ENCODE peak calls at places on chromosome 22, in four cellular contexts. One of them, this sample, is unnamed.

GRCh38 chr22:23774114-23774921 is 1.7 kb downstream of the MMP11 start:
- DNase-seq in Caco-2: no peak
- DNase-seq in CD4-positive, alpha-beta memory T cell: no peak
- DNase-seq in kidney: no peak
- DNase-seq in this sample: no peak

GRCh38 chr22:32473388-32473952 is 1.1 kb upstream of the FBXO7 start:
- DNase-seq in Caco-2: no peak
- DNase-seq in CD4-positive, alpha-beta memory T cell: peak
- DNase-seq in kidney: no peak
- DNase-seq in this sample: peak

GRCh38 chr22:37462983-37463382 is 23.2 kb downstream of the MFNG start:
- DNase-seq in Caco-2: no peak
- DNase-seq in CD4-positive, alpha-beta memory T cell: no peak
- DNase-seq in kidney: no peak
- DNase-seq in this sample: peak

GRCh38 chr22:37176464-37177061 is 11.5 kb downstream of the C1QTNF6 start:
- DNase-seq in Caco-2: peak
- DNase-seq in CD4-positive, alpha-beta memory T cell: no peak
- DNase-seq in kidney: peak
- DNase-seq in this sample: peak

GRCh38 chr22:47810505-47811500 is 1048.4 kb downstream of the TBC1D22A start:
- DNase-seq in Caco-2: no peak
- DNase-seq in CD4-positive, alpha-beta memory T cell: no peak
- DNase-seq in kidney: no peak
- DNase-seq in this sample: no peak

GRCh38 chr22:38153821-38154562 is 27.6 kb downstream of the PLA2G6 start:
- DNase-seq in Caco-2: no peak
- DNase-seq in CD4-positive, alpha-beta memory T cell: no peak
- DNase-seq in kidney: peak
- DNase-seq in this sample: peak

GRCh38 chr22:32538516-32538915 is 63.9 kb downstream of the FBXO7 start:
- DNase-seq in Caco-2: no peak
- DNase-seq in CD4-positive, alpha-beta memory T cell: no peak
- DNase-seq in kidney: no peak
- DNase-seq in this sample: no peak

GRCh38 chr22:20305894-20306645 is 13.8 kb downstream of the DGCR6L start:
- DNase-seq in Caco-2: no peak
- DNase-seq in CD4-positive, alpha-beta memory T cell: no peak
- DNase-seq in kidney: peak
- DNase-seq in this sample: no peak

GRCh38 chr22:17264321-17265052 is 45.3 kb upstream of the ADA2 start:
- DNase-seq in Caco-2: no peak
- DNase-seq in CD4-positive, alpha-beta memory T cell: no peak
- DNase-seq in kidney: no peak
- DNase-seq in this sample: no peak

GRCh38 chr22:24593810-24594568 is 1.1 kb upstream of the LRRC75B start:
- DNase-seq in Caco-2: no peak
- DNase-seq in CD4-positive, alpha-beta memory T cell: no peak
- DNase-seq in kidney: peak
- DNase-seq in this sample: peak

GRCh38 chr22:36339171-36340065 is 48.3 kb downstream of the MYH9 start:
- DNase-seq in Caco-2: no peak
- DNase-seq in CD4-positive, alpha-beta memory T cell: no peak
- DNase-seq in kidney: no peak
- DNase-seq in this sample: no peak

GRCh38 chr22:30188911-30189310 is 57.6 kb downstream of the LIF start:
- DNase-seq in Caco-2: no peak
- DNase-seq in CD4-positive, alpha-beta memory T cell: no peak
- DNase-seq in kidney: no peak
- DNase-seq in this sample: no peak

GRCh38 chr22:39814899-39815298 is 78.7 kb downstream of the ENTHD1 start:
- DNase-seq in Caco-2: no peak
- DNase-seq in CD4-positive, alpha-beta memory T cell: no peak
- DNase-seq in kidney: no peak
- DNase-seq in this sample: no peak

GRCh38 chr22:22396741-22397291 is 111.7 kb downstream of the ZNF280B start:
- DNase-seq in Caco-2: no peak
- DNase-seq in CD4-positive, alpha-beta memory T cell: no peak
- DNase-seq in kidney: no peak
- DNase-seq in this sample: no peak

GRCh38 chr22:32926600-32926999 is 125.1 kb downstream of the TIMP3 start:
- DNase-seq in Caco-2: peak
- DNase-seq in CD4-positive, alpha-beta memory T cell: no peak
- DNase-seq in kidney: no peak
- DNase-seq in this sample: peak

GRCh38 chr22:24706050-24706449 is 68.5 kb downstream of the PIWIL3 start:
- DNase-seq in Caco-2: no peak
- DNase-seq in CD4-positive, alpha-beta memory T cell: no peak
- DNase-seq in kidney: no peak
- DNase-seq in this sample: no peak

GRCh38 chr22:39518996-39519680 is 1.2 kb upstream of the ATF4 start:
- DNase-seq in Caco-2: no peak
- DNase-seq in CD4-positive, alpha-beta memory T cell: no peak
- DNase-seq in kidney: peak
- DNase-seq in this sample: peak

GRCh38 chr22:19691721-19692341 is 22.5 kb upstream of the SEPTIN5 start:
- DNase-seq in Caco-2: no peak
- DNase-seq in CD4-positive, alpha-beta memory T cell: no peak
- DNase-seq in kidney: no peak
- DNase-seq in this sample: no peak

GRCh38 chr22:31646186-31647019 is 15.6 kb downstream of the PISD start:
- DNase-seq in Caco-2: peak
- DNase-seq in CD4-positive, alpha-beta memory T cell: no peak
- DNase-seq in kidney: peak
- DNase-seq in this sample: peak

GRCh38 chr22:30483169-30483568 is 11.4 kb upstream of the SEC14L3 start:
- DNase-seq in Caco-2: no peak
- DNase-seq in CD4-positive, alpha-beta memory T cell: no peak
- DNase-seq in kidney: no peak
- DNase-seq in this sample: no peak

GRCh38 chr22:42683599-42684283 is 34.5 kb upstream of the CYB5R3 start:
- DNase-seq in Caco-2: no peak
- DNase-seq in CD4-positive, alpha-beta memory T cell: no peak
- DNase-seq in kidney: peak
- DNase-seq in this sample: no peak

GRCh38 chr22:29096736-29097669 is 24.2 kb downstream of the KREMEN1 start:
- DNase-seq in Caco-2: peak
- DNase-seq in CD4-positive, alpha-beta memory T cell: no peak
- DNase-seq in kidney: no peak
- DNase-seq in this sample: peak

GRCh38 chr22:38657248-38657909 is 941 bp downstream of the CBY1 start:
- DNase-seq in Caco-2: no peak
- DNase-seq in CD4-positive, alpha-beta memory T cell: peak
- DNase-seq in kidney: no peak
- DNase-seq in this sample: peak

GRCh38 chr22:20573176-20573829 is 65.9 kb downstream of the MED15 start:
- DNase-seq in Caco-2: no peak
- DNase-seq in CD4-positive, alpha-beta memory T cell: no peak
- DNase-seq in kidney: no peak
- DNase-seq in this sample: no peak

GRCh38 chr22:35337932-35338331 is 38.2 kb downstream of the TOM1 start:
- DNase-seq in Caco-2: no peak
- DNase-seq in CD4-positive, alpha-beta memory T cell: no peak
- DNase-seq in kidney: peak
- DNase-seq in this sample: no peak

GRCh38 chr22:24503851-24504170 is 8.7 kb downstream of the UPB1 start:
- DNase-seq in Caco-2: peak
- DNase-seq in CD4-positive, alpha-beta memory T cell: no peak
- DNase-seq in kidney: peak
- DNase-seq in this sample: no peak

GRCh38 chr22:38051261-38051660 is 5.9 kb upstream of the PICK1 start:
- DNase-seq in Caco-2: no peak
- DNase-seq in CD4-positive, alpha-beta memory T cell: no peak
- DNase-seq in kidney: no peak
- DNase-seq in this sample: no peak

GRCh38 chr22:30385913-30386312 is 1.3 kb downstream of the RNF215 start:
- DNase-seq in Caco-2: no peak
- DNase-seq in CD4-positive, alpha-beta memory T cell: no peak
- DNase-seq in kidney: peak
- DNase-seq in this sample: no peak

GRCh38 chr22:19806213-19807160 is 45.9 kb downstream of the TBX1 start:
- DNase-seq in Caco-2: peak
- DNase-seq in CD4-positive, alpha-beta memory T cell: no peak
- DNase-seq in kidney: peak
- DNase-seq in this sample: peak

GRCh38 chr22:17920145-17920605 is 104.2 kb downstream of the MICAL3 start:
- DNase-seq in Caco-2: peak
- DNase-seq in CD4-positive, alpha-beta memory T cell: no peak
- DNase-seq in kidney: peak
- DNase-seq in this sample: peak

GRCh38 chr22:43418079-43418825 is 6.4 kb downstream of the MPPED1 start:
- DNase-seq in Caco-2: no peak
- DNase-seq in CD4-positive, alpha-beta memory T cell: no peak
- DNase-seq in kidney: no peak
- DNase-seq in this sample: no peak

GRCh38 chr22:41642711-41643110 is 21.6 kb downstream of the XRCC6 start:
- DNase-seq in Caco-2: no peak
- DNase-seq in CD4-positive, alpha-beta memory T cell: no peak
- DNase-seq in kidney: no peak
- DNase-seq in this sample: no peak

GRCh38 chr22:20951151-20951931 is 15.7 kb upstream of the AIFM3 start:
- DNase-seq in Caco-2: no peak
- DNase-seq in CD4-positive, alpha-beta memory T cell: no peak
- DNase-seq in kidney: no peak
- DNase-seq in this sample: peak

GRCh38 chr22:23565288-23565941 is 14.7 kb downstream of the IGLL1 start:
- DNase-seq in Caco-2: no peak
- DNase-seq in CD4-positive, alpha-beta memory T cell: no peak
- DNase-seq in kidney: peak
- DNase-seq in this sample: no peak

GRCh38 chr22:24950272-24950902 is 2.1 kb upstream of the KIAA1671 start:
- DNase-seq in Caco-2: peak
- DNase-seq in CD4-positive, alpha-beta memory T cell: no peak
- DNase-seq in kidney: no peak
- DNase-seq in this sample: no peak

GRCh38 chr22:44894782-44895181 is 115.0 kb downstream of the PHF21B start:
- DNase-seq in Caco-2: peak
- DNase-seq in CD4-positive, alpha-beta memory T cell: no peak
- DNase-seq in kidney: peak
- DNase-seq in this sample: no peak
- H3K4me3 ChIP-seq in Caco-2: no peak
- H3K4me3 ChIP-seq in CD4-positive, alpha-beta memory T cell: no peak
- H3K4me3 ChIP-seq in kidney: no peak
- H3K4me3 ChIP-seq in this sample: no peak

GRCh38 chr22:46533434-46533833 is 4.0 kb downstream of the CELSR1 start:
- DNase-seq in Caco-2: no peak
- DNase-seq in CD4-positive, alpha-beta memory T cell: no peak
- DNase-seq in kidney: peak
- DNase-seq in this sample: no peak
- H3K4me3 ChIP-seq in Caco-2: no peak
- H3K4me3 ChIP-seq in CD4-positive, alpha-beta memory T cell: no peak
- H3K4me3 ChIP-seq in kidney: no peak
- H3K4me3 ChIP-seq in this sample: no peak

DNA sequence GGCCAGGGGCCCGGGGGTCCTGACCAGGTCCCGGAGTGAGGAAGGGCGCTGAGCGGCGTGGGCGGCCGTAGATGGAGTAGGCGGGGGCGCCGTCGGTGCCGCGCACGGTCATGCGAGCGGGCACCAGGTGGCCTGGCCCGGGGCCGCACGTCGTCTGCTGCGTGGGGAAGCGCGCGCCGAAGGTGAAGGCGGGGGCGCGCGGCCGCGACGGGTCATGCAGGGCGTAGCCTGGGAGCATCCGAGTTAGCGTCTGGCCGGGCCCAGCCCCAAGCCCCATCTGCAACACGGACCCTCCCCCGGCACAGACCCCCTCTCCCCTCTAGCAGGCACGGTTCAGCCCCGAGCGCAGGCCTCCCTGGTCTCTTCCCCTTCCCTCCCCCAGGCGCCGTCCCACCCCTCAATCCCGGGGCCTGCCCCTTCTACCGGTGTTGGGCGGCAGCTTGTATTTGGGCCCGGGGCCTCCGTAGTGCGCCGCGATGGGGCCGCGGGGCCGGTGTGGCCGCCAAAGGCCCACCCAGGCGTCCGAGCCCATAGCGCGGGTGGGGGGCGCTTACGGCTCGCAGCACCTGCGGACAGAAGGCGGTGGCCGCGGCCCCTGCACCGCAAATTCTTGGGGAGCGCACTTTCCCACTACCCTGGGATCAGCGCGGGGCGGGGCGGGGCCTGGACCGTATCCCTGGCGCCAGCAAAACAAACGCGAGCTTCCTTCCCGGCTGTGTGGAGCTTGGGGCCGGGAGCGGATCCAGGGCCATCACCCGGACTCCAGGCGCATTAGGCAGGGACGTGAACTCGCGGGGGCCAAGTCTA is 1.9 kb upstream of the TYMP start:
- DNase-seq in Caco-2: peak
- DNase-seq in CD4-positive, alpha-beta memory T cell: peak
- DNase-seq in kidney: peak
- DNase-seq in this sample: peak
- H3K4me3 ChIP-seq in Caco-2: peak
- H3K4me3 ChIP-seq in CD4-positive, alpha-beta memory T cell: peak
- H3K4me3 ChIP-seq in kidney: peak
- H3K4me3 ChIP-seq in this sample: peak

GRCh38 chr22:27757928-27758525 is 43.5 kb downstream of the MN1 start:
- DNase-seq in Caco-2: no peak
- DNase-seq in CD4-positive, alpha-beta memory T cell: no peak
- DNase-seq in kidney: peak
- DNase-seq in this sample: no peak

GRCh38 chr22:27761036-27761435 is 40.5 kb downstream of the MN1 start:
- DNase-seq in Caco-2: no peak
- DNase-seq in CD4-positive, alpha-beta memory T cell: no peak
- DNase-seq in kidney: no peak
- DNase-seq in this sample: no peak

GRCh38 chr22:27764722-27765236 is 36.8 kb downstream of the MN1 start:
- DNase-seq in Caco-2: no peak
- DNase-seq in CD4-positive, alpha-beta memory T cell: no peak
- DNase-seq in kidney: no peak
- DNase-seq in this sample: no peak

GRCh38 chr22:27760474-27760873 is 41.1 kb downstream of the MN1 start:
- DNase-seq in Caco-2: no peak
- DNase-seq in CD4-positive, alpha-beta memory T cell: no peak
- DNase-seq in kidney: no peak
- DNase-seq in this sample: no peak

GRCh38 chr22:27761652-27762051 is 39.9 kb downstream of the MN1 start:
- DNase-seq in Caco-2: no peak
- DNase-seq in CD4-positive, alpha-beta memory T cell: no peak
- DNase-seq in kidney: peak
- DNase-seq in this sample: no peak
- H3K4me3 ChIP-seq in Caco-2: no peak
- H3K4me3 ChIP-seq in CD4-positive, alpha-beta memory T cell: no peak
- H3K4me3 ChIP-seq in kidney: no peak
- H3K4me3 ChIP-seq in this sample: no peak

DNA sequence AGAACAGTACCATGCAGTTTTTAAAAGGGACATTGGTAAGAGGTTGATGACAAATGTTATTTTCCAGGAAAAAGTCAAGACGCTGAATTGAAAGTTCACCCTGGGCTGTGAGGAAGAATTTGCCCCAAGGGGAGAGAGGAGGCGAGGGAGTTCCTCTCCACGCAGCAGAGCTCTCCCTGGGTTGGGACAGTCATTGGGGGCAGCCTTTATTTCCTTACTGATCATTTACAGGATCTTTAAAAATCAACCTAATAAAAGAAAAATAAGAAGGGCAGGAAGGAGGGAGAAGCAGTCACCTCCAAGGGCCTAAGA is 49.9 kb upstream of the WNT7B start:
- DNase-seq in Caco-2: no peak
- DNase-seq in CD4-positive, alpha-beta memory T cell: no peak
- DNase-seq in kidney: no peak
- DNase-seq in this sample: no peak
- H3K4me3 ChIP-seq in Caco-2: peak
- H3K4me3 ChIP-seq in CD4-positive, alpha-beta memory T cell: no peak
- H3K4me3 ChIP-seq in kidney: peak
- H3K4me3 ChIP-seq in this sample: peak